ENCODE peak calls at places on chromosomes 7 and 10, in five cellular contexts. One of them, this sample, is unnamed. For H3K4me1, the result is how much of the 10 kb centered on the place peaks cover.

GRCh38 chr7:144391014-144391413 is 12.5 kb downstream of the NOBOX start:
- DNase-seq in left ventricle myocardium inferior: no peak
- DNase-seq in Caco-2: no peak
- DNase-seq in uterus: no peak
- DNase-seq in heart left ventricle: no peak
- DNase-seq in this sample: no peak

GRCh38 chr10:121747163-121747775 is 149.0 kb upstream of the FGFR2 start:
- DNase-seq in left ventricle myocardium inferior: no peak
- DNase-seq in Caco-2: no peak
- DNase-seq in uterus: no peak
- DNase-seq in heart left ventricle: no peak
- DNase-seq in this sample: no peak

GRCh38 chr7:79598351-79598750 is 144.9 kb upstream of the MAGI2 start:
- DNase-seq in left ventricle myocardium inferior: no peak
- DNase-seq in Caco-2: no peak
- DNase-seq in uterus: no peak
- DNase-seq in heart left ventricle: no peak
- DNase-seq in this sample: no peak

GRCh38 chr7:81308643-81309354 is 389.9 kb upstream of the SEMA3C start:
- DNase-seq in left ventricle myocardium inferior: no peak
- DNase-seq in Caco-2: no peak
- DNase-seq in uterus: no peak
- DNase-seq in heart left ventricle: no peak
- DNase-seq in this sample: peak

GRCh38 chr7:98387136-98387535 is 13.8 kb downstream of the BAIAP2L1 start:
- DNase-seq in left ventricle myocardium inferior: no peak
- DNase-seq in Caco-2: no peak
- DNase-seq in uterus: no peak
- DNase-seq in heart left ventricle: no peak
- DNase-seq in this sample: no peak

GRCh38 chr10:103699611-103700435 is 155.6 kb downstream of the SH3PXD2A start:
- DNase-seq in left ventricle myocardium inferior: no peak
- DNase-seq in Caco-2: no peak
- DNase-seq in uterus: no peak
- DNase-seq in heart left ventricle: no peak
- DNase-seq in this sample: no peak

GRCh38 chr7:117728858-117729257 is 144.4 kb downstream of the CTTNBP2 start:
- DNase-seq in left ventricle myocardium inferior: no peak
- DNase-seq in Caco-2: no peak
- DNase-seq in uterus: no peak
- DNase-seq in heart left ventricle: no peak
- DNase-seq in this sample: no peak

GRCh38 chr10:47264797-47265281 is 35.2 kb upstream of the GDF10 start:
- DNase-seq in left ventricle myocardium inferior: no peak
- DNase-seq in Caco-2: no peak
- DNase-seq in uterus: no peak
- DNase-seq in heart left ventricle: no peak
- DNase-seq in this sample: no peak

GRCh38 chr7:2474224-2474623 is 2.0 kb downstream of the GRIFIN start:
- DNase-seq in left ventricle myocardium inferior: no peak
- DNase-seq in Caco-2: no peak
- DNase-seq in uterus: no peak
- DNase-seq in heart left ventricle: no peak
- DNase-seq in this sample: no peak

GRCh38 chr10:122054046-122055025 is 65.4 kb downstream of the TACC2 start:
- DNase-seq in left ventricle myocardium inferior: peak
- DNase-seq in Caco-2: peak
- DNase-seq in uterus: peak
- DNase-seq in heart left ventricle: peak
- DNase-seq in this sample: peak

GRCh38 chr10:93475871-93476270 is 6.3 kb downstream of the MYOF start:
- DNase-seq in left ventricle myocardium inferior: no peak
- DNase-seq in Caco-2: peak
- DNase-seq in uterus: no peak
- DNase-seq in heart left ventricle: no peak
- DNase-seq in this sample: no peak

GRCh38 chr7:46446151-46446550 is 525.1 kb upstream of the IGFBP3 start:
- DNase-seq in left ventricle myocardium inferior: no peak
- DNase-seq in Caco-2: no peak
- DNase-seq in uterus: no peak
- DNase-seq in heart left ventricle: no peak
- DNase-seq in this sample: peak

GRCh38 chr7:150751702-150752101 is 14.5 kb downstream of the GIMAP5 start:
- DNase-seq in left ventricle myocardium inferior: no peak
- DNase-seq in Caco-2: no peak
- DNase-seq in uterus: no peak
- DNase-seq in heart left ventricle: peak
- DNase-seq in this sample: no peak

GRCh38 chr7:150753826-150754603 is 16.8 kb downstream of the GIMAP5 start:
- DNase-seq in left ventricle myocardium inferior: no peak
- DNase-seq in Caco-2: peak
- DNase-seq in uterus: no peak
- DNase-seq in heart left ventricle: no peak
- DNase-seq in this sample: no peak

GRCh38 chr7:150755473-150756099 is 18.4 kb downstream of the GIMAP5 start:
- DNase-seq in left ventricle myocardium inferior: no peak
- DNase-seq in Caco-2: no peak
- DNase-seq in uterus: no peak
- DNase-seq in heart left ventricle: peak
- DNase-seq in this sample: no peak

GRCh38 chr7:150754950-150755349 is 17.7 kb downstream of the GIMAP5 start:
- DNase-seq in left ventricle myocardium inferior: no peak
- DNase-seq in Caco-2: no peak
- DNase-seq in uterus: no peak
- DNase-seq in heart left ventricle: no peak
- DNase-seq in this sample: no peak

DNA sequence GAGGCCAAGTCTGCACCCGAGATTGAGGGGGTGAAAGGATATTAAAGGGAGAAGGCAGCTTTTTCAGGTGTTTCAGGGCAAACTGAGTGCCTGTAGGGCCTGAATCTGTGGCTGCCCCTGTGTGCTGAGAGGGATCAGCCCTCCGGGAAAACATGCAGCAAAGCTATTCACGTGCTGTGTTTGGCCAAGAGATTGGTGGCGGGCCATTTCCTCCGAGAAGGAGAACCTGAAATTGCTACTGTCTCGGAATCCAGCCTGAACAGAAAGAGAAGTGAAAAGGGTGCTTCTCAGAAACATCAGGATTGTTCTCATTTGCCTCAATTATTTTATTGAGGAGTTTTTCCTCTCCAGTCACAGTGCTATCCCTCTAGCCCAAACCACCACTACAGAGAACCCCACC is 16.0 kb downstream of the GIMAP5 start:
- DNase-seq in left ventricle myocardium inferior: no peak
- DNase-seq in Caco-2: no peak
- DNase-seq in uterus: no peak
- DNase-seq in heart left ventricle: no peak
- DNase-seq in this sample: no peak
- H3K4me1 ChIP-seq in left ventricle myocardium inferior: half or more
- H3K4me1 ChIP-seq in Caco-2: under half
- H3K4me1 ChIP-seq in uterus: under half
- H3K4me1 ChIP-seq in heart left ventricle: half or more
- H3K4me1 ChIP-seq in this sample: under half

DNA sequence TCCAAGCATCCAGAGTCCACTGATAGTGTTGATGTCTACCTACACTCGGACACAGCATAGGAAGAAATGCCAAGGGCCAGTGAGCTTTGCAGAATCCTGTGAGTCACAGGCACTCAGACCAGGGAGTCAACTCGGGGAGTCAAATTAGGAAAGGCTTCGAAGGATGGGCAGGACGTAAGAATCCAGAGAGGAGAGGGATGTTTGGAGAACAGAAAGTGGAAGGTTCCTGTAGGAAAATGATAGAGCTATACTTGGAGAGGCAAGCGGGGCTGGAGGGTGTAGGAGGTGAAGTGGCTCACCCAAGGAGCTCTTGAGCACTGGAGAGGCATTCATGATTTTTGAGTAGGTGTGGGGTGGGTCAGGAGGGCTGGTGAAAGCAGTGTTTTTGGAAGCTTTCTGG is 3.0 kb downstream of the ZYX start:
- DNase-seq in left ventricle myocardium inferior: no peak
- DNase-seq in Caco-2: no peak
- DNase-seq in uterus: no peak
- DNase-seq in heart left ventricle: no peak
- DNase-seq in this sample: no peak
- H3K4me1 ChIP-seq in left ventricle myocardium inferior: half or more
- H3K4me1 ChIP-seq in Caco-2: under half
- H3K4me1 ChIP-seq in uterus: under half
- H3K4me1 ChIP-seq in heart left ventricle: half or more
- H3K4me1 ChIP-seq in this sample: under half

DNA sequence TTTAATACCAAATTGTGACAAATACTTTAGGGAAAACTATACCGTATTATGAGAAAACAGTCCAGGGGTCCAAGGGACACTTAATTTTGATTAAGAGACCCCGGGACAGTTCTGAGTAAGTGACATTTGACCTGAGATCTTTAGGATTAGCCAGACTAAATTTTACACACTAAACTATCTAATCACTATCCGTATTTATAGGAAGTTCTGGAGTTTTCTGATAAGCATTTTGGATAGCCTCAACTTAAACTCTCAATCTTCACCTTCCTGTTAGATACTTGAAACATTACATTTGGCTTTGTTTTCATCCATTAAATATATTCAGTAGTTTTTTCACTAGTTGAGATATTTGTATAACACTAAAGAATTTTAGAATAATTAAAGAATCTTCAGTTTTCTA is 5.4 kb downstream of the PIK3CG start:
- DNase-seq in left ventricle myocardium inferior: no peak
- DNase-seq in Caco-2: no peak
- DNase-seq in uterus: no peak
- DNase-seq in heart left ventricle: no peak
- DNase-seq in this sample: no peak
- H3K4me1 ChIP-seq in left ventricle myocardium inferior: under half
- H3K4me1 ChIP-seq in Caco-2: under half
- H3K4me1 ChIP-seq in uterus: under half
- H3K4me1 ChIP-seq in heart left ventricle: under half
- H3K4me1 ChIP-seq in this sample: under half

GRCh38 chr7:47516985-47517590 is 64.8 kb downstream of the TNS3 start:
- DNase-seq in left ventricle myocardium inferior: no peak
- DNase-seq in Caco-2: no peak
- DNase-seq in uterus: no peak
- DNase-seq in heart left ventricle: no peak
- DNase-seq in this sample: no peak

GRCh38 chr7:47515305-47515834 is 66.5 kb downstream of the TNS3 start:
- DNase-seq in left ventricle myocardium inferior: no peak
- DNase-seq in Caco-2: no peak
- DNase-seq in uterus: no peak
- DNase-seq in heart left ventricle: no peak
- DNase-seq in this sample: no peak

GRCh38 chr7:47514818-47515217 is 67.1 kb downstream of the TNS3 start:
- DNase-seq in left ventricle myocardium inferior: no peak
- DNase-seq in Caco-2: no peak
- DNase-seq in uterus: no peak
- DNase-seq in heart left ventricle: no peak
- DNase-seq in this sample: no peak

GRCh38 chr7:47517821-47518480 is 64.0 kb downstream of the TNS3 start:
- DNase-seq in left ventricle myocardium inferior: no peak
- DNase-seq in Caco-2: no peak
- DNase-seq in uterus: no peak
- DNase-seq in heart left ventricle: no peak
- DNase-seq in this sample: no peak

GRCh38 chr7:47516386-47516785 is 65.5 kb downstream of the TNS3 start:
- DNase-seq in left ventricle myocardium inferior: no peak
- DNase-seq in Caco-2: no peak
- DNase-seq in uterus: no peak
- DNase-seq in heart left ventricle: no peak
- DNase-seq in this sample: no peak
- H3K4me1 ChIP-seq in left ventricle myocardium inferior: under half
- H3K4me1 ChIP-seq in Caco-2: under half
- H3K4me1 ChIP-seq in uterus: under half
- H3K4me1 ChIP-seq in heart left ventricle: under half
- H3K4me1 ChIP-seq in this sample: under half

This sample was measured in BE2C.